ENCODE peak calls at places on chromosomes 5 and 9, in five cellular contexts. One of them, this sample, is unnamed.

GRCh38 chr9:16039103-16039987 is 486.5 kb downstream of the CCDC171 start:
- DNase-seq in CD8-positive, alpha-beta T cell: no peak
- DNase-seq in effector memory CD8-positive, alpha-beta T cell: no peak
- DNase-seq in T-cell: no peak
- DNase-seq in MM.1S: no peak
- DNase-seq in this sample: no peak

GRCh38 chr5:87195104-87195581 is 72.5 kb upstream of the RASA1 start:
- DNase-seq in CD8-positive, alpha-beta T cell: no peak
- DNase-seq in MM.1S: no peak
- DNase-seq in effector memory CD8-positive, alpha-beta T cell: no peak
- DNase-seq in T-cell: no peak
- DNase-seq in this sample: no peak

GRCh38 chr5:58322453-58322852 is 137.4 kb downstream of the PLK2 start:
- DNase-seq in T-cell: no peak
- DNase-seq in CD8-positive, alpha-beta T cell: no peak
- DNase-seq in MM.1S: no peak
- DNase-seq in effector memory CD8-positive, alpha-beta T cell: no peak
- DNase-seq in this sample: no peak

GRCh38 chr9:81314525-81314924 is 374.8 kb downstream of the TLE1 start:
- DNase-seq in MM.1S: no peak
- DNase-seq in CD8-positive, alpha-beta T cell: no peak
- DNase-seq in T-cell: no peak
- DNase-seq in effector memory CD8-positive, alpha-beta T cell: no peak
- DNase-seq in this sample: no peak

GRCh38 chr5:59212596-59212995 is 629.7 kb downstream of the RAB3C start:
- DNase-seq in CD8-positive, alpha-beta T cell: no peak
- DNase-seq in effector memory CD8-positive, alpha-beta T cell: no peak
- DNase-seq in MM.1S: no peak
- DNase-seq in T-cell: no peak
- DNase-seq in this sample: no peak

GRCh38 chr5:120767171-120767820 is 303.2 kb downstream of the PRR16 start:
- DNase-seq in MM.1S: no peak
- DNase-seq in effector memory CD8-positive, alpha-beta T cell: no peak
- DNase-seq in CD8-positive, alpha-beta T cell: no peak
- DNase-seq in T-cell: no peak
- DNase-seq in this sample: no peak

GRCh38 chr9:30913331-30913730 is 1471.1 kb upstream of the ACO1 start:
- DNase-seq in T-cell: no peak
- DNase-seq in effector memory CD8-positive, alpha-beta T cell: no peak
- DNase-seq in CD8-positive, alpha-beta T cell: no peak
- DNase-seq in MM.1S: no peak
- DNase-seq in this sample: no peak

GRCh38 chr5:17151686-17152085 is 65.7 kb upstream of the BASP1 start:
- DNase-seq in MM.1S: no peak
- DNase-seq in T-cell: no peak
- DNase-seq in CD8-positive, alpha-beta T cell: no peak
- DNase-seq in effector memory CD8-positive, alpha-beta T cell: no peak
- DNase-seq in this sample: no peak

GRCh38 chr5:19855929-19856328 is 132.1 kb downstream of the CDH18 start:
- DNase-seq in MM.1S: no peak
- DNase-seq in T-cell: no peak
- DNase-seq in effector memory CD8-positive, alpha-beta T cell: no peak
- DNase-seq in CD8-positive, alpha-beta T cell: no peak
- DNase-seq in this sample: no peak

GRCh38 chr9:70081120-70081495 is 37.5 kb downstream of the MAMDC2 start:
- DNase-seq in CD8-positive, alpha-beta T cell: no peak
- DNase-seq in MM.1S: no peak
- DNase-seq in T-cell: no peak
- DNase-seq in effector memory CD8-positive, alpha-beta T cell: no peak
- DNase-seq in this sample: no peak

GRCh38 chr5:176166427-176166826 is 71.8 kb upstream of the SIMC1 start:
- DNase-seq in effector memory CD8-positive, alpha-beta T cell: no peak
- DNase-seq in CD8-positive, alpha-beta T cell: no peak
- DNase-seq in MM.1S: no peak
- DNase-seq in T-cell: no peak
- DNase-seq in this sample: no peak

GRCh38 chr5:150161242-150162141 is 5.1 kb upstream of the CDX1 start:
- DNase-seq in T-cell: peak; percentile 38
- DNase-seq in effector memory CD8-positive, alpha-beta T cell: peak; percentile 84
- DNase-seq in MM.1S: peak; percentile 72
- DNase-seq in CD8-positive, alpha-beta T cell: peak; percentile 86
- DNase-seq in this sample: peak; percentile 62

GRCh38 chr5:56984445-56984844 is 32.5 kb upstream of the MIER3 start:
- DNase-seq in effector memory CD8-positive, alpha-beta T cell: no peak
- DNase-seq in T-cell: no peak
- DNase-seq in CD8-positive, alpha-beta T cell: no peak
- DNase-seq in MM.1S: no peak
- DNase-seq in this sample: no peak

GRCh38 chr9:128689293-128689770 is 310 bp downstream of the SET start:
- DNase-seq in MM.1S: no peak
- DNase-seq in CD8-positive, alpha-beta T cell: no peak
- DNase-seq in effector memory CD8-positive, alpha-beta T cell: no peak
- DNase-seq in T-cell: no peak
- DNase-seq in this sample: no peak

GRCh38 chr5:72180925-72181324 is 73.7 kb downstream of the MAP1B start:
- DNase-seq in T-cell: no peak
- DNase-seq in MM.1S: no peak
- DNase-seq in effector memory CD8-positive, alpha-beta T cell: no peak
- DNase-seq in CD8-positive, alpha-beta T cell: no peak
- DNase-seq in this sample: no peak

GRCh38 chr5:81242906-81243436 is 9.8 kb downstream of the CKMT2 start:
- DNase-seq in effector memory CD8-positive, alpha-beta T cell: no peak
- DNase-seq in MM.1S: no peak
- DNase-seq in T-cell: no peak
- DNase-seq in CD8-positive, alpha-beta T cell: no peak
- DNase-seq in this sample: no peak

GRCh38 chr9:123419721-123420559 is 63.9 kb downstream of the CRB2 start:
- DNase-seq in effector memory CD8-positive, alpha-beta T cell: no peak
- DNase-seq in MM.1S: no peak
- DNase-seq in T-cell: no peak
- DNase-seq in CD8-positive, alpha-beta T cell: no peak
- DNase-seq in this sample: no peak

GRCh38 chr9:38127271-38127839 is 58.3 kb upstream of the SHB start:
- DNase-seq in MM.1S: no peak
- DNase-seq in CD8-positive, alpha-beta T cell: no peak
- DNase-seq in T-cell: no peak
- DNase-seq in effector memory CD8-positive, alpha-beta T cell: no peak
- DNase-seq in this sample: no peak

GRCh38 chr5:180646963-180647305 is 2.5 kb downstream of the FLT4 start:
- DNase-seq in CD8-positive, alpha-beta T cell: no peak
- DNase-seq in T-cell: no peak
- DNase-seq in MM.1S: no peak
- DNase-seq in effector memory CD8-positive, alpha-beta T cell: no peak
- DNase-seq in this sample: no peak

GRCh38 chr9:17793713-17794622 is 215.1 kb downstream of the SH3GL2 start:
- DNase-seq in effector memory CD8-positive, alpha-beta T cell: no peak
- DNase-seq in T-cell: no peak
- DNase-seq in CD8-positive, alpha-beta T cell: no peak
- DNase-seq in MM.1S: no peak
- DNase-seq in this sample: no peak

GRCh38 chr9:135006911-135007570 is 80.4 kb upstream of the OLFM1 start:
- DNase-seq in MM.1S: no peak
- DNase-seq in T-cell: no peak
- DNase-seq in CD8-positive, alpha-beta T cell: no peak
- DNase-seq in effector memory CD8-positive, alpha-beta T cell: no peak
- DNase-seq in this sample: peak; percentile 44

GRCh38 chr5:141845371-141845821 is 32.8 kb downstream of the PCDH1 start:
- DNase-seq in CD8-positive, alpha-beta T cell: no peak
- DNase-seq in T-cell: no peak
- DNase-seq in effector memory CD8-positive, alpha-beta T cell: no peak
- DNase-seq in MM.1S: no peak
- DNase-seq in this sample: no peak

GRCh38 chr5:136000147-136000546 is 28.6 kb upstream of the TGFBI start:
- DNase-seq in T-cell: no peak
- DNase-seq in MM.1S: no peak
- DNase-seq in CD8-positive, alpha-beta T cell: no peak
- DNase-seq in effector memory CD8-positive, alpha-beta T cell: no peak
- DNase-seq in this sample: no peak

GRCh38 chr9:71607571-71607970 is 160.7 kb downstream of the CEMIP2 start:
- DNase-seq in MM.1S: no peak
- DNase-seq in T-cell: no peak
- DNase-seq in CD8-positive, alpha-beta T cell: no peak
- DNase-seq in effector memory CD8-positive, alpha-beta T cell: no peak
- DNase-seq in this sample: no peak

GRCh38 chr9:131308452-131308851 is 18.9 kb downstream of the PLPP7 start:
- DNase-seq in MM.1S: no peak
- DNase-seq in effector memory CD8-positive, alpha-beta T cell: no peak
- DNase-seq in CD8-positive, alpha-beta T cell: no peak
- DNase-seq in T-cell: no peak
- DNase-seq in this sample: no peak